ENCODE peak calls at places on chromosomes 3 and 15, in ten cellular contexts. One of them, this sample, is unnamed.

GRCh38 chr3:195094211-195094921 is 176.6 kb downstream of the XXYLT1 start:
- DNase-seq in H9: no peak
- DNase-seq in thoracic aorta: no peak
- DNase-seq in kidney: peak; percentile 80
- DNase-seq in adrenal gland: no peak
- DNase-seq in tibial artery: no peak
- DNase-seq in heart right ventricle: peak; percentile 8
- DNase-seq in uterus: no peak
- DNase-seq in AG04449: no peak
- DNase-seq in epithelial cell of esophagus: no peak
- DNase-seq in this sample: peak; percentile 45

GRCh38 chr3:26118165-26118564 is 328.3 kb downstream of the OXSM start:
- DNase-seq in H9: peak; percentile 67
- DNase-seq in thoracic aorta: no peak
- DNase-seq in kidney: no peak
- DNase-seq in adrenal gland: no peak
- DNase-seq in tibial artery: no peak
- DNase-seq in heart right ventricle: no peak
- DNase-seq in uterus: no peak
- DNase-seq in AG04449: no peak
- DNase-seq in epithelial cell of esophagus: peak; percentile 10
- DNase-seq in this sample: no peak

GRCh38 chr15:26773485-26773877 is 615 bp upstream of the GABRB3 start:
- DNase-seq in H9: peak; percentile 52
- DNase-seq in thoracic aorta: no peak
- DNase-seq in kidney: no peak
- DNase-seq in adrenal gland: no peak
- DNase-seq in tibial artery: no peak
- DNase-seq in heart right ventricle: no peak
- DNase-seq in uterus: no peak
- DNase-seq in AG04449: no peak
- DNase-seq in epithelial cell of esophagus: no peak
- DNase-seq in this sample: peak; percentile 77

GRCh38 chr3:191412764-191413163 is 48.2 kb upstream of the PYDC2 start:
- DNase-seq in H9: no peak
- DNase-seq in thoracic aorta: no peak
- DNase-seq in kidney: no peak
- DNase-seq in adrenal gland: no peak
- DNase-seq in tibial artery: no peak
- DNase-seq in heart right ventricle: no peak
- DNase-seq in uterus: no peak
- DNase-seq in AG04449: peak; percentile 82
- DNase-seq in epithelial cell of esophagus: peak; percentile 83
- DNase-seq in this sample: peak; percentile 30

GRCh38 chr3:19155375-19155774 is 7.1 kb downstream of the KCNH8 start:
- DNase-seq in H9: no peak
- DNase-seq in thoracic aorta: no peak
- DNase-seq in kidney: no peak
- DNase-seq in adrenal gland: peak; percentile 45
- DNase-seq in tibial artery: no peak
- DNase-seq in heart right ventricle: no peak
- DNase-seq in uterus: no peak
- DNase-seq in AG04449: no peak
- DNase-seq in epithelial cell of esophagus: no peak
- DNase-seq in this sample: no peak

GRCh38 chr3:18355819-18356218 is 69.3 kb downstream of the SATB1 start:
- DNase-seq in H9: no peak
- DNase-seq in thoracic aorta: no peak
- DNase-seq in kidney: no peak
- DNase-seq in adrenal gland: no peak
- DNase-seq in tibial artery: no peak
- DNase-seq in heart right ventricle: no peak
- DNase-seq in uterus: no peak
- DNase-seq in AG04449: no peak
- DNase-seq in epithelial cell of esophagus: no peak
- DNase-seq in this sample: no peak

GRCh38 chr3:150766742-150767141 is 3.8 kb upstream of the SIAH2 start:
- DNase-seq in H9: no peak
- DNase-seq in thoracic aorta: no peak
- DNase-seq in kidney: no peak
- DNase-seq in adrenal gland: no peak
- DNase-seq in tibial artery: no peak
- DNase-seq in heart right ventricle: no peak
- DNase-seq in uterus: no peak
- DNase-seq in AG04449: no peak
- DNase-seq in epithelial cell of esophagus: no peak
- DNase-seq in this sample: no peak

GRCh38 chr3:109707642-109708041 is 370.3 kb upstream of the DPPA4 start:
- DNase-seq in H9: no peak
- DNase-seq in thoracic aorta: no peak
- DNase-seq in kidney: no peak
- DNase-seq in adrenal gland: no peak
- DNase-seq in tibial artery: no peak
- DNase-seq in heart right ventricle: no peak
- DNase-seq in uterus: no peak
- DNase-seq in AG04449: no peak
- DNase-seq in epithelial cell of esophagus: no peak
- DNase-seq in this sample: no peak

GRCh38 chr3:50605901-50606326 is 5.7 kb downstream of the CISH start:
- DNase-seq in H9: no peak
- DNase-seq in thoracic aorta: no peak
- DNase-seq in kidney: peak; percentile 87
- DNase-seq in adrenal gland: no peak
- DNase-seq in tibial artery: no peak
- DNase-seq in heart right ventricle: peak; percentile 10
- DNase-seq in uterus: no peak
- DNase-seq in AG04449: no peak
- DNase-seq in epithelial cell of esophagus: peak; percentile 53
- DNase-seq in this sample: no peak

GRCh38 chr15:24763891-24764290 is 88.3 kb downstream of the NPAP1 start:
- DNase-seq in H9: no peak
- DNase-seq in thoracic aorta: no peak
- DNase-seq in kidney: no peak
- DNase-seq in adrenal gland: no peak
- DNase-seq in tibial artery: no peak
- DNase-seq in heart right ventricle: no peak
- DNase-seq in uterus: no peak
- DNase-seq in AG04449: no peak
- DNase-seq in epithelial cell of esophagus: no peak
- DNase-seq in this sample: no peak

GRCh38 chr15:33234019-33234418 is 39.5 kb upstream of the FMN1 start:
- DNase-seq in H9: no peak
- DNase-seq in thoracic aorta: no peak
- DNase-seq in kidney: no peak
- DNase-seq in adrenal gland: peak; percentile 21
- DNase-seq in tibial artery: no peak
- DNase-seq in heart right ventricle: no peak
- DNase-seq in uterus: no peak
- DNase-seq in AG04449: no peak
- DNase-seq in epithelial cell of esophagus: peak; percentile 74
- DNase-seq in this sample: no peak

GRCh38 chr3:104873331-104873730 is 493.4 kb upstream of the ALCAM start:
- DNase-seq in H9: no peak
- DNase-seq in thoracic aorta: no peak
- DNase-seq in kidney: no peak
- DNase-seq in adrenal gland: no peak
- DNase-seq in tibial artery: no peak
- DNase-seq in heart right ventricle: no peak
- DNase-seq in uterus: no peak
- DNase-seq in AG04449: peak; percentile 49
- DNase-seq in epithelial cell of esophagus: no peak
- DNase-seq in this sample: no peak

GRCh38 chr15:56919708-56920637 is 1.5 kb downstream of the TCF12 start:
- DNase-seq in H9: peak; percentile 61
- DNase-seq in thoracic aorta: no peak
- DNase-seq in kidney: peak; percentile 77
- DNase-seq in adrenal gland: peak; percentile 27
- DNase-seq in tibial artery: peak; percentile 32
- DNase-seq in heart right ventricle: peak; percentile 23
- DNase-seq in uterus: peak; percentile 31
- DNase-seq in AG04449: no peak
- DNase-seq in epithelial cell of esophagus: peak; percentile 26
- DNase-seq in this sample: peak; percentile 56

DNA sequence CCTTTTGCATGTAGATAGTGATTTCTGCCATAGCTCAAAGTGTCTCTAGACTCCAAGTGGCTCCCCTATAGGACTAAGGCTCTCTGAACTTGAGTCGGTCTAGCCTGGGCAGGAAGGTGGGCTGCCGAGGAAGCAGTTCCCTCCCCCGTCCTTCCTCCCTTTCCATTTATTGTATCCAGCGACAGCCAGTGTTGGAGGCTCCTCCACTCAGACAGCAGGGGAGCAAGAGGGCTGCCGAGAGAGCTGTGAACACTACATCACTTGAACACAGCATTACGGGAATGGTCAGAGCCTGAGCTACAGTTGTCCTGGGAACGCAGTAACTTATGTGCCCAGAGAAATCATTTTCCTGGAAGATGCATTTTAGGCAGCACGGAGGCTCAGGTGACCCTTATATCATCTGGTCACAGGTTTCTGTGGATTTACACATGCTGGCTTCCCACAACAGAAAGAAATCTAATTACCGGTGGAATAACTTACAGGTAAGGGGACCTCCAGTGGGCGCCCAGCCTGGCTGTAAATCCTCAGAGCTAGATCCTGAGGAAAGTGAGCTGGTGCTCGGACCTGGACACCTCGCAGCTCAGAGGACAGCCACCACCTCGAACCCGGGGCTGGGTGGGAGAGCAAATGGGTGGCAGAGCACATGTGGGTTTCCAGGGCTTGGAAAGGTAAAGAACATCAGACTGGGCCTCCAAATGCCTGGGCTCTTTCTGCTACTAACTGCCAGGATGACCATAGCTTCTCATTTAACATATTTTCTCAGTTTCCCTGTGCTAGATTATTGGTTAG is 197.1 kb downstream of the UACA start:
- DNase-seq in H9: peak; percentile 54
- DNase-seq in thoracic aorta: no peak
- DNase-seq in kidney: no peak
- DNase-seq in adrenal gland: no peak
- DNase-seq in tibial artery: no peak
- DNase-seq in heart right ventricle: no peak
- DNase-seq in uterus: no peak
- DNase-seq in AG04449: no peak
- DNase-seq in epithelial cell of esophagus: no peak
- DNase-seq in this sample: no peak
- TF ChIP-seq CTCF in H9: peak; percentile 27
- TF ChIP-seq CTCF in thoracic aorta: no peak
- TF ChIP-seq CTCF in kidney: no peak
- TF ChIP-seq CTCF in adrenal gland: no peak
- TF ChIP-seq CTCF in tibial artery: no peak
- TF ChIP-seq CTCF in heart right ventricle: peak; percentile 12
- TF ChIP-seq CTCF in uterus: no peak
- TF ChIP-seq CTCF in AG04449: no peak
- TF ChIP-seq CTCF in epithelial cell of esophagus: no peak
- TF ChIP-seq CTCF in this sample: no peak

DNA sequence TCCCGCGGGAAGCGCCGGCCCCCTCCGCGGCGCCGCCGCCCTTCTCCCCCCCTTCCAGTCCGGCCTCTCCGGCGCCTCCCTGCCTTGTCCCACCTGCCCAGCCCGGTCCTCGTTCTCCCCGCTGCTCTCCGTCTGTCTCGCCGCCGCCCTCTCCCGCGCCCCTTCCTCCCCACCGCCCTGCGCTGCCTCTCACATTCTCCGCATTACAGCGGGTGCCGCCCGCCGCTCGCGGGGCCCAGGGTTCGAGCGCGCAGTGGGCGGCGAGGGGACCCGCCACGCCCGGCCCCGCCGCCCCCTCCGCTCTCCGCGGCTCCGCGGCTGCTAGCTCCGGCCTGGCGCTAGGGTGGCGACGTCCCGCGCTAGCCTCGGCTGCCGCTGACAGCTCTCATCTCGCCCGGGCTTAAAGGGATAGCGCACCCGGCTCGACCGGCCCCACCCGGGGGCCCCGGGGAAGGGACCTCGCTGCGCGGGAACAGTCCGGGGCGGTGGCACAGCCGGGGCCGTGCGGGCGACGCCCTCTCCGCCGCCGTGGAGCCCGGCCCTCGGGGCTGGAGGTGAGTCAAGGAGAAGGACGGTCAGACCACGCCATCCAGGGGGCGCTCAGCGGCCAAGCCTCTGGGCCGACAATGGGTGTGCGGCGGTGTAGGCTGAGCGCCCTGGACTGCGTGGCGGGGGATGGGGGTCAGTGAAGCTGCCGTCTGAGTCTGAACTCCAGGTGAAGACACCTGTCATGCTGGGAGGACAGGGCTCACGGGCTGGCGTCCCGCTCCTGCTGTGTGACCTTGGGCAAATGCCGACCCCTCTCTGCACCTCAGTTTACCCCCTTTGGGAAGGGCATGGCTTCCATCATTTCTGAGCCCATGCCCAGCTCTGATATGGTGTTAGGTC is 187.4 kb upstream of the LINGO1 start:
- DNase-seq in H9: peak; percentile 77
- DNase-seq in thoracic aorta: no peak
- DNase-seq in kidney: no peak
- DNase-seq in adrenal gland: peak; percentile 9
- DNase-seq in tibial artery: no peak
- DNase-seq in heart right ventricle: no peak
- DNase-seq in uterus: no peak
- DNase-seq in AG04449: no peak
- DNase-seq in epithelial cell of esophagus: peak; percentile 18
- DNase-seq in this sample: peak; percentile 79
- TF ChIP-seq CTCF in H9: peak; percentile 64
- TF ChIP-seq CTCF in thoracic aorta: no peak
- TF ChIP-seq CTCF in kidney: no peak
- TF ChIP-seq CTCF in adrenal gland: no peak
- TF ChIP-seq CTCF in tibial artery: no peak
- TF ChIP-seq CTCF in heart right ventricle: peak; percentile 24
- TF ChIP-seq CTCF in uterus: no peak
- TF ChIP-seq CTCF in AG04449: peak; percentile 24
- TF ChIP-seq CTCF in epithelial cell of esophagus: no peak
- TF ChIP-seq CTCF in this sample: peak; percentile 34

GRCh38 chr3:83934208-83935150 is 1024.3 kb upstream of the CADM2 start:
- DNase-seq in H9: no peak
- DNase-seq in thoracic aorta: no peak
- DNase-seq in kidney: no peak
- DNase-seq in adrenal gland: no peak
- DNase-seq in tibial artery: no peak
- DNase-seq in heart right ventricle: no peak
- DNase-seq in uterus: no peak
- DNase-seq in AG04449: no peak
- DNase-seq in epithelial cell of esophagus: peak; percentile 99
- DNase-seq in this sample: no peak
- TF ChIP-seq CTCF in H9: no peak
- TF ChIP-seq CTCF in thoracic aorta: no peak
- TF ChIP-seq CTCF in kidney: no peak
- TF ChIP-seq CTCF in adrenal gland: no peak
- TF ChIP-seq CTCF in tibial artery: no peak
- TF ChIP-seq CTCF in heart right ventricle: no peak
- TF ChIP-seq CTCF in uterus: no peak
- TF ChIP-seq CTCF in AG04449: no peak
- TF ChIP-seq CTCF in epithelial cell of esophagus: peak; percentile 32
- TF ChIP-seq CTCF in this sample: no peak

DNA sequence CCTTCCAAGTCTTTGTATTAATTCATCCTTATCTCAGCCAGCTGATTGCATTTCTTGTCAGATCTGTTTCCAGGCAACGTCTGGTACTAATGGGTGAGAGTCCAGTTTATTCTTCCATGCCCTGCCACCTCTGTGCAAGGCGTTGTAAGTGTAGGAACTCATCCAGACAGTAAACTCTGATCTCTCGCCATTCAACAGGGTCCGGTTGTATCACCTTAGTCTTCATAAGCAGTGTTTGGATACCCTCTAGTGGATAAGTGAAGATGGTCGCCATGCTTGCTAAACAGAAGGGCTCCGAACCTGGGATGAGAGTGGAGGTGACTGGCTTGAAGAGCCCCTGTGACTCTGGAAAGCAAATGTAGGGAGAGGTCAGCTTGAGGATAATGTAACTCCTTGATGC is 51.6 kb upstream of the CMTM7 start:
- DNase-seq in H9: no peak
- DNase-seq in thoracic aorta: no peak
- DNase-seq in kidney: no peak
- DNase-seq in adrenal gland: peak; percentile 36
- DNase-seq in tibial artery: no peak
- DNase-seq in heart right ventricle: no peak
- DNase-seq in uterus: no peak
- DNase-seq in AG04449: no peak
- DNase-seq in epithelial cell of esophagus: peak; percentile 65
- DNase-seq in this sample: no peak
- TF ChIP-seq CTCF in H9: peak; percentile 74
- TF ChIP-seq CTCF in thoracic aorta: no peak
- TF ChIP-seq CTCF in kidney: peak; percentile 68
- TF ChIP-seq CTCF in adrenal gland: peak; percentile 56
- TF ChIP-seq CTCF in tibial artery: no peak
- TF ChIP-seq CTCF in heart right ventricle: peak; percentile 53
- TF ChIP-seq CTCF in uterus: peak; percentile 31
- TF ChIP-seq CTCF in AG04449: peak; percentile 52
- TF ChIP-seq CTCF in epithelial cell of esophagus: peak; percentile 62
- TF ChIP-seq CTCF in this sample: peak; percentile 65

This sample was measured in glutamatergic neuron.